ENCODE peak calls at places on chromosomes 4 and X, in six cellular contexts. One of them, this sample, is unnamed.

GRCh38 chr4:113837397-113837796 is 75.9 kb upstream of the CAMK2D start:
- DNase-seq in GM12878: peak
- DNase-seq in HepG2: no peak
- DNase-seq in GM12892: no peak
- DNase-seq in K562: no peak
- DNase-seq in H1: no peak
- DNase-seq in this sample: no peak

GRCh38 chr4:155674669-155675071 is 8.0 kb downstream of the GUCY1A1 start:
- DNase-seq in GM12878: no peak
- DNase-seq in HepG2: no peak
- DNase-seq in GM12892: no peak
- DNase-seq in K562: no peak
- DNase-seq in H1: no peak
- DNase-seq in this sample: no peak

GRCh38 chr4:2330119-2331042 is 68.5 kb upstream of the MXD4 start:
- DNase-seq in GM12878: no peak
- DNase-seq in HepG2: no peak
- DNase-seq in GM12892: no peak
- DNase-seq in K562: no peak
- DNase-seq in H1: no peak
- DNase-seq in this sample: no peak

GRCh38 chrX:27995611-27996010 is 14.4 kb upstream of the DCAF8L1 start:
- DNase-seq in GM12878: no peak
- DNase-seq in HepG2: no peak
- DNase-seq in GM12892: no peak
- DNase-seq in K562: no peak
- DNase-seq in H1: no peak
- DNase-seq in this sample: no peak

GRCh38 chrX:36908801-36909403 is 99.3 kb upstream of the FAM47C start:
- DNase-seq in GM12878: peak
- DNase-seq in HepG2: peak
- DNase-seq in GM12892: no peak
- DNase-seq in K562: peak
- DNase-seq in H1: no peak
- DNase-seq in this sample: no peak

GRCh38 chrX:49120104-49120503 is 3.4 kb downstream of the GPKOW start:
- DNase-seq in GM12878: no peak
- DNase-seq in HepG2: no peak
- DNase-seq in GM12892: no peak
- DNase-seq in K562: no peak
- DNase-seq in H1: no peak
- DNase-seq in this sample: no peak

GRCh38 chrX:145673851-145674250 is 143.8 kb upstream of the SLITRK2 start:
- DNase-seq in GM12878: no peak
- DNase-seq in HepG2: no peak
- DNase-seq in GM12892: no peak
- DNase-seq in K562: no peak
- DNase-seq in H1: no peak
- DNase-seq in this sample: no peak

GRCh38 chr4:1721003-1721665 is at the start of the genes TACC3 and TMEM129:
- DNase-seq in GM12878: peak
- DNase-seq in HepG2: peak
- DNase-seq in GM12892: peak
- DNase-seq in K562: peak
- DNase-seq in H1: peak
- DNase-seq in this sample: peak

GRCh38 chrX:102712967-102713677 is 874 bp downstream of the GPRASP2 start:
- DNase-seq in GM12878: no peak
- DNase-seq in HepG2: no peak
- DNase-seq in GM12892: peak
- DNase-seq in K562: peak
- DNase-seq in H1: no peak
- DNase-seq in this sample: no peak

GRCh38 chr4:110164251-110164650 is 34.2 kb downstream of the ELOVL6 start:
- DNase-seq in GM12878: no peak
- DNase-seq in HepG2: no peak
- DNase-seq in GM12892: no peak
- DNase-seq in K562: no peak
- DNase-seq in H1: no peak
- DNase-seq in this sample: no peak

GRCh38 chr4:110164856-110165255 is 33.6 kb downstream of the ELOVL6 start:
- DNase-seq in GM12878: no peak
- DNase-seq in HepG2: no peak
- DNase-seq in GM12892: no peak
- DNase-seq in K562: no peak
- DNase-seq in H1: no peak
- DNase-seq in this sample: no peak

GRCh38 chr4:110160616-110161015 is 37.8 kb downstream of the ELOVL6 start:
- DNase-seq in GM12878: no peak
- DNase-seq in HepG2: no peak
- DNase-seq in GM12892: no peak
- DNase-seq in K562: no peak
- DNase-seq in H1: no peak
- DNase-seq in this sample: no peak

GRCh38 chr4:110163327-110164070 is 34.9 kb downstream of the ELOVL6 start:
- DNase-seq in GM12878: no peak
- DNase-seq in HepG2: no peak
- DNase-seq in GM12892: no peak
- DNase-seq in K562: no peak
- DNase-seq in H1: no peak
- DNase-seq in this sample: no peak

GRCh38 chr4:110165382-110166285 is 32.8 kb downstream of the ELOVL6 start:
- DNase-seq in GM12878: no peak
- DNase-seq in HepG2: no peak
- DNase-seq in GM12892: no peak
- DNase-seq in K562: peak
- DNase-seq in H1: no peak
- DNase-seq in this sample: no peak
- TF ChIP-seq TAF1 in GM12878: no peak
- TF ChIP-seq TAF1 in HepG2: no peak
- TF ChIP-seq TAF1 in GM12892: no peak
- TF ChIP-seq TAF1 in K562: no peak
- TF ChIP-seq TAF1 in H1: no peak
- TF ChIP-seq TAF1 in this sample: no peak

GRCh38 chr4:182917182-182918043 is at the start of gene DCTD:
- DNase-seq in GM12878: no peak
- DNase-seq in HepG2: peak
- DNase-seq in GM12892: peak
- DNase-seq in K562: peak
- DNase-seq in H1: no peak
- DNase-seq in this sample: peak
- TF ChIP-seq POLR2A in GM12878: peak
- TF ChIP-seq POLR2A in HepG2: peak
- TF ChIP-seq POLR2A in GM12892: peak
- TF ChIP-seq POLR2A in K562: peak
- TF ChIP-seq POLR2A in H1: no peak
- TF ChIP-seq POLR2A in this sample: peak

GRCh38 chr4:76212301-76212700 is 1.3 kb downstream of the SCARB2 start:
- DNase-seq in GM12878: no peak
- DNase-seq in HepG2: no peak
- DNase-seq in GM12892: no peak
- DNase-seq in K562: no peak
- DNase-seq in H1: no peak
- DNase-seq in this sample: no peak

GRCh38 chr4:76214269-76214628 is 625 bp upstream of the SCARB2 start:
- DNase-seq in GM12878: no peak
- DNase-seq in HepG2: no peak
- DNase-seq in GM12892: no peak
- DNase-seq in K562: no peak
- DNase-seq in H1: no peak
- DNase-seq in this sample: no peak

GRCh38 chr4:76211769-76212168 is 1.9 kb downstream of the SCARB2 start:
- DNase-seq in GM12878: no peak
- DNase-seq in HepG2: no peak
- DNase-seq in GM12892: no peak
- DNase-seq in K562: no peak
- DNase-seq in H1: no peak
- DNase-seq in this sample: no peak

GRCh38 chr4:76213415-76214268 is at the start of gene SCARB2:
- DNase-seq in GM12878: no peak
- DNase-seq in HepG2: peak
- DNase-seq in GM12892: peak
- DNase-seq in K562: peak
- DNase-seq in H1: no peak
- DNase-seq in this sample: peak

GRCh38 chr4:76212851-76213414 is 691 bp downstream of the SCARB2 start:
- DNase-seq in GM12878: no peak
- DNase-seq in HepG2: no peak
- DNase-seq in GM12892: no peak
- DNase-seq in K562: no peak
- DNase-seq in H1: no peak
- DNase-seq in this sample: no peak
- TF ChIP-seq TAF1 in GM12878: no peak
- TF ChIP-seq TAF1 in HepG2: no peak
- TF ChIP-seq TAF1 in GM12892: no peak
- TF ChIP-seq TAF1 in K562: no peak
- TF ChIP-seq TAF1 in H1: no peak
- TF ChIP-seq TAF1 in this sample: no peak

DNA sequence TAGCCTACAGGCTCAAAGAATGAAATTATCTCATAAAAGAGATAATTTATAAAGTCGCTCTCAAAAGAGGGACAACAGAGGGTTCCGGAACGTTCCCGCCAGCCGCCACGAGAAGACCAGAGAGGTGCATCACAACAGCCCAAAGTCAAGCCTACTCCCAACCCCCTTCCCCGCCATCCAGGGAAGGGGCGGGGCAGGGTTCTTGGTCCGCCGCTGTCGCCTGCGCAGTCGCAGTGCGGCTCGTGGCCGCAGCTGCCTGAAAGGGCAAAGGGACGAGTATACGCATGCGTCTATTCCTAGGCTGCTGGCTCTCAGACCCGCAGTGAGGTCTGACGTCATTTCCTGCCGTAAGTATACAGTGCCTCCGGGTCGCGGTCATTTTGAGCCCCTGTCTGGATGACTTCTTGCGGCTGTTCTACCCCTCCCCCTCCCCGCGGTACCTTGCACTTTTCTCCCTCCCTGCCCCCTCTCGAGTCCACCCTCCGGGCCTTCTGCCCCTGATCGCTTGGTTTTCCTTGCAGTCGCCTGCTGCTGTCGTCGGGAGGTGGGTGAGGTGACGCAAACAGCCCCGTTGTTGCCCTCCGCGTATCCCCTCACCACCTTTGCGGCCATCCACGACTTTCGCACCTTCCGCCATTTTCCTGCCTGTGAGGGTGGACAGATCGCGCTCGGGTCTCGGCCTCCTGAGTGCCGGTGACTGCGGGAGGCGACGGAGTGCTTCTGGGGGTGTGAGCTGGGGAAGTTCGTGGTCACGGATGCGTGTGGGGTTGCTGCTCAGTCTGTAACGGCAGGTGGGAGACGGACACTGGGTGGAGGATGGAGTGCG is at the start of gene OCIAD1:
- DNase-seq in GM12878: peak
- DNase-seq in HepG2: peak
- DNase-seq in GM12892: peak
- DNase-seq in K562: peak
- DNase-seq in H1: peak
- DNase-seq in this sample: peak
- TF ChIP-seq POLR2A in GM12878: peak
- TF ChIP-seq POLR2A in HepG2: peak
- TF ChIP-seq POLR2A in GM12892: peak
- TF ChIP-seq POLR2A in K562: peak
- TF ChIP-seq POLR2A in H1: peak
- TF ChIP-seq POLR2A in this sample: peak

GRCh38 chr4:168499241-168499640 is 2.4 kb downstream of the PALLD start:
- DNase-seq in GM12878: no peak
- DNase-seq in HepG2: no peak
- DNase-seq in GM12892: no peak
- DNase-seq in K562: no peak
- DNase-seq in H1: no peak
- DNase-seq in this sample: no peak
- TF ChIP-seq TAF1 in GM12878: no peak
- TF ChIP-seq TAF1 in HepG2: no peak
- TF ChIP-seq TAF1 in GM12892: no peak
- TF ChIP-seq TAF1 in K562: no peak
- TF ChIP-seq TAF1 in H1: no peak
- TF ChIP-seq TAF1 in this sample: no peak

GRCh38 chrX:153971632-153972367 is at the start of gene HCFC1:
- DNase-seq in GM12878: peak
- DNase-seq in HepG2: peak
- DNase-seq in GM12892: peak
- DNase-seq in K562: peak
- DNase-seq in H1: no peak
- DNase-seq in this sample: peak

GRCh38 chrX:153971124-153971631 is 440 bp downstream of the HCFC1 start:
- DNase-seq in GM12878: peak
- DNase-seq in HepG2: peak
- DNase-seq in GM12892: peak
- DNase-seq in K562: peak
- DNase-seq in H1: no peak
- DNase-seq in this sample: peak

GRCh38 chrX:153974003-153974725 is 1.6 kb downstream of the TMEM187 start:
- DNase-seq in GM12878: no peak
- DNase-seq in HepG2: no peak
- DNase-seq in GM12892: no peak
- DNase-seq in K562: no peak
- DNase-seq in H1: no peak
- DNase-seq in this sample: no peak

GRCh38 chrX:153973127-153974002 is 811 bp downstream of the TMEM187 start:
- DNase-seq in GM12878: no peak
- DNase-seq in HepG2: peak
- DNase-seq in GM12892: no peak
- DNase-seq in K562: no peak
- DNase-seq in H1: no peak
- DNase-seq in this sample: no peak

DNA sequence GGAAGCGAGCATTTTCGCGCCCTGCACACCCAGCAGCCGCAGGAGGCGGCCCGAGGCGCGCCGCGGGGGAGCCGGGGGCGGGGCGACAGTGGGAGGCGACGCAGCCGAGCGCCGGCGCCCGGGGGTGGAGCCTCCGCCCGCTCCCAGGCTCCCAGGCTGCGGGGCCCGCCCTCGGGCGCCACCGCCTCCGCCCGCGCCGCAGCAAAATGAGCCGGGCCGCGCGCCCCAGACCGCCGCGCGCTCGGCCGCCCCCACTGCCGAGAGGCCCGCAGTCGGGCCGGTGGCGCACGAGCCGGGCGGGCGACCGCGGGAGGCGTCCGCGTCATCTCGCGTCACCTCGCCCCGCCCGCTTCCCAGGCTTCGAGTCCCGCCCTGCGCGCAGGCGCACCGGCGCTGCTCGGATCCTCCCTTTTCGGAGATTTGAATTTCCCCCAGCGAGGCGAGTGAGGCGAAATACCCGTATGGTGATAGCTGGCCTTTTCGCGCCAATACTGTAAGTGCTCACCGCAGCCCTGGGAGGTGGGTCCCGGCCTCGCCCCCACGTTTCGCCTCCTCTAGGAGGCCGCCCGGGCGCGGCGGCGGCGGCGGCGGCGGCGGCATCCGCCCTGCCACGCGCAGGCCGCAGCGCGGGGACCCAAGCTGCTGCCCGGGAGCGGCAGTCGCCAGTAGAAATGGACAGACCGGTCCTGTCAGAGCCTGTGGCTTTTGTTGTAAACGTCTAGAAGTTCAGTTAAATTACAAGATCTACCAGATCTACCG is at the start of gene TMEM187:
- DNase-seq in GM12878: peak
- DNase-seq in HepG2: peak
- DNase-seq in GM12892: peak
- DNase-seq in K562: peak
- DNase-seq in H1: no peak
- DNase-seq in this sample: peak
- TF ChIP-seq POLR2A in GM12878: peak
- TF ChIP-seq POLR2A in HepG2: peak
- TF ChIP-seq POLR2A in GM12892: peak
- TF ChIP-seq POLR2A in K562: no peak
- TF ChIP-seq POLR2A in H1: peak
- TF ChIP-seq POLR2A in this sample: peak

This sample was measured in GM12891.